ENCODE peak calls at places on chromosome 14, in eight cellular contexts. C is tibial artery, T is H1, R is endothelial cell of umbilical vein, D is testis, G is HFF-Myc, U is tibial nerve, J is H7. K is an unnamed sample.

GRCh38 chr14:95871531-95871930 is 5.1 kb upstream of the TUNAR start:
- DNase-seq in T (no peak), D (no peak), R (no peak), J (no peak), U (no peak), C (no peak), G (no peak), K (no peak)

GRCh38 chr14:25350071-25350470 is 300.1 kb upstream of the STXBP6 start:
- DNase-seq in C (no peak), R (no peak), D (peak; percentile 85), G (no peak), J (no peak), U (no peak), T (no peak), K (no peak)

GRCh38 chr14:95488376-95489162 is 27.9 kb downstream of the SYNE3 start:
- DNase-seq in U (no peak), R (no peak), T (no peak), J (no peak), G (no peak), D (no peak), C (peak; percentile 85), K (no peak)

GRCh38 chr14:69043007-69043444 is 63.9 kb upstream of the ACTN1 start:
- DNase-seq in T (no peak), D (peak; percentile 28), C (peak; percentile 93), G (no peak), R (no peak), J (peak; percentile 56), U (no peak), K (peak; percentile 56)

GRCh38 chr14:105411985-105412767 is 7.5 kb upstream of the MTA1 start:
- DNase-seq in G (no peak), T (no peak), C (no peak), D (no peak), U (no peak), R (no peak), J (peak; percentile 79), K (no peak)

GRCh38 chr14:104137297-104138097 is 890 bp upstream of the KIF26A start:
- DNase-seq in J (peak; percentile 98), T (no peak), G (no peak), R (peak; percentile 51), C (peak; percentile 67), D (peak; percentile 70), U (peak; percentile 28), K (peak; percentile 71)

GRCh38 chr14:96511146-96511545 is 9.0 kb downstream of the PAPOLA start:
- DNase-seq in U (no peak), R (no peak), C (no peak), J (no peak), T (no peak), D (no peak), G (no peak), K (no peak)

GRCh38 chr14:72847721-72848120 is 46.2 kb downstream of the DPF3 start:
- DNase-seq in R (no peak), D (no peak), T (no peak), J (peak; percentile 61), U (no peak), C (no peak), G (no peak), K (no peak)

GRCh38 chr14:63051966-63052365 is 6.7 kb upstream of the KCNH5 start:
- DNase-seq in T (no peak), R (no peak), J (no peak), D (no peak), U (no peak), G (no peak), C (no peak), K (no peak)

DNA sequence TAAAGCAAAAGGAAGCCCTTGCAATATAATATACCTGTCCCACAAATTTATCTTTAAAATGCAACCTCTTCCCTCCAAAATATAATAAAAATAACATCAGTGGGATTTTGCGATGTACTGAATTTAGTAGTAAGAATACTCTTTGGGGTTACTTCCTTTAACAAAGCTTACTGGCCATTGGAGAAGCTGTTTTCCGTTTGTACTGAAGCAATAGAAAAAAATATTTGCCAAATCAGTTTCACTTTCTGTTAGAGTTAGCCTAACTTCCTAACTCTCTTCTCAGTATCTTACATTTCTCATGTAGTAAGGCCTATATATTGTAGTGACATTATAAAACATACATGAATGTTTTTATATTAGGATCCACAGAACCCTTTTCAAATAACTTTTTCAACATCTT is 3.7 kb downstream of the MAX start:
- DNase-seq in G (no peak), D (no peak), T (no peak), C (no peak), R (peak; percentile 61), U (no peak), J (no peak), K (no peak)
- H3K4me3 ChIP-seq in G (no peak overlapping the region), D (no peak overlapping the region), T (no peak overlapping the region), C (peak overlapping the region; percentile 1), R (no peak overlapping the region), U (no peak overlapping the region), J (no peak overlapping the region), K (no peak overlapping the region)

DNA sequence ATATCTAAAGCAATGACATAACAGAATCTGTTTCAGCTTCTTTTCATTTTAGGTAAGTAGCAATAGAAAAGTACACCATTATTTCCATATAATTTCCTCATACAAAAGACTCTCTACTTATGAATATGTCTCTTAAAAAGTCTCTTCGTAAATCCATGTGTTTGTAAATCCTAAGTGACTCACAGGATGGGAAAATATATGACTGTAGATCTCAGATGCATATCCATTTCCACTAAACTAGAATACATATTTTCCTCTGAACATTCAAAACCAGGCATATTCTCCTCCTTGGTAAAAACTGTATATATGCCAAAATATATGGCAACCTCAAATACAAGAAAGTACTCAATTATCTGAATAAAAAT is 93.6 kb downstream of the TXNDC16 start:
- DNase-seq in J (no peak), R (no peak), U (no peak), D (no peak), C (no peak), G (no peak), T (no peak), K (no peak)
- H3K4me3 ChIP-seq in J (no peak overlapping the region), R (no peak overlapping the region), U (no peak overlapping the region), D (no peak overlapping the region), C (no peak overlapping the region), G (no peak overlapping the region), T (no peak overlapping the region), K (no peak overlapping the region)

DNA sequence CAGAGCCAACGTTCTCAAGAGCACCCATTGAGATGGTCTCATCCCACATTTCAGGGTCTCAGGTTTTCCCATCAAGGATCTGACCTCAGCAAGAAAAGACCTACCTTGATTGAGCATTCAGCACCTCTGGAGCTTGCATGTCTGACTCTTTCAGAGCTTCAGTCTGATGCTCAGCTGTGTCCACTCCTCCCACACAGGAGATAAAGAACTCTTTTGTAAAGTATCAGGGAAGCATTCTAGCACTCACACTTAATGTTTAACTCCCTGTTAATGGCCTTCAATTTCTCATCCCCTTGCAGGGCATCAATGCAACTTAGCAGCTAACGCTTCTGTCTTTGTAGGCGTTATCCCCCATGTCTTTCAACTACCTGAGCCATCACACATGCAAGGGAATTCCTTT is 124.1 kb downstream of the GALC start:
- DNase-seq in D (peak; percentile 35), G (no peak), T (no peak), U (no peak), C (no peak), R (no peak), J (no peak), K (no peak)
- H3K4me3 ChIP-seq in D (no peak overlapping the region), G (no peak overlapping the region), T (no peak overlapping the region), U (no peak overlapping the region), C (no peak overlapping the region), R (no peak overlapping the region), J (no peak overlapping the region), K (no peak overlapping the region)

GRCh38 chr14:74358176-74358829 is 10.0 kb downstream of the VRTN start:
- DNase-seq in J (no peak), T (no peak), G (no peak), U (no peak), C (no peak), R (no peak), D (no peak), K (no peak)

GRCh38 chr14:74362361-74362915 is 14.2 kb downstream of the VRTN start:
- DNase-seq in R (peak; percentile 68), U (peak; percentile 91), D (peak; percentile 90), C (peak; percentile 88), J (peak; percentile 89), T (peak; percentile 77), G (peak; percentile 45), K (peak; percentile 82)

GRCh38 chr14:74360163-74360562 is 11.9 kb downstream of the VRTN start:
- DNase-seq in R (no peak), G (no peak), T (no peak), J (peak; percentile 39), C (peak; percentile 49), U (no peak), D (no peak), K (no peak)

GRCh38 chr14:74357585-74357984 is 9.3 kb downstream of the VRTN start:
- DNase-seq in G (no peak), T (no peak), U (no peak), J (no peak), R (no peak), C (no peak), D (no peak), K (no peak)

DNA sequence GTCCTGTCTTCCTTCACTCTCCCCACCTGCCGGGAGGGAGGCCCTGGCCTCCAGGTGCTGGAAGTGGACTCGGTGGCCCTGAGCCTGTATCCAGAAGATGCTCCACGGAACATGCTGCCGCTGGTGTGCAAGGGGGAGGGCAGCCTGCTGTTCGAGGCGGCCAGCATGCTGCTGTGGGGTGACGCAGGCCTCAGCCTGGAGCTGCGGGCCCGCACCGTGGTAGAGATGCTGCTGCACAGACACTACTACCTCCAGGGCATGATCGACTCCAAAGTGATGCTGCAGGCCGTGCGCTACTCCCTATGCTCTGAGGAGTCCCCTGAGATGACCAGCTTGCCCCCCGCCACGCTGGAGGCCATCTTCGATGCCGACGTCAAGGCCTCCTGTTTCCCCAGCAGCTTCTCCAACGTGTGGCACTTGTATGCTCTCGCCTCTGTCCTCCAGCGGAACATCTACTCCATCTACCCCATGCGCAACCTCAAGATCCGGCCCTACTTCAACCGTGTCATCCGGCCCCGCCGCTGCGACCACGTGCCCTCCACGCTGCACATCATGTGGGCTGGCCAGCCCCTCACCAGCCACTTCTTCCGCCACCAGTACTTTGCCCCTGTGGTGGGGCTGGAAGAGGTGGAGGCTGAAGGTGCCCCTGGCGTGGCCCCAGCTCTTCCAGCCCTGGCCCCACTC is 8.8 kb downstream of the VRTN start:
- DNase-seq in T (no peak), R (no peak), D (no peak), C (no peak), J (no peak), G (no peak), U (no peak), K (no peak)
- H3K4me3 ChIP-seq in T (no peak overlapping the region), R (no peak overlapping the region), D (no peak overlapping the region), C (no peak overlapping the region), J (no peak overlapping the region), G (no peak overlapping the region), U (no peak overlapping the region), K (no peak overlapping the region)

GRCh38 chr14:50669441-50669986 is 1.4 kb upstream of the SAV1 start:
- DNase-seq in R (peak; percentile 17), C (no peak), U (no peak), J (no peak), T (no peak), D (no peak), G (no peak), K (no peak)
- H3K4me3 ChIP-seq in R (no peak overlapping the region), C (no peak overlapping the region), U (no peak overlapping the region), J (no peak overlapping the region), T (peak overlapping the region; percentile 97), D (no peak overlapping the region), G (no peak overlapping the region), K (no peak overlapping the region)

K was measured in heart left ventricle.